ENCODE peak calls at places on chromosomes 11 and 22, in ten cellular contexts. L, U, C, F, B, A, J, E, X and S are unnamed samples.

GRCh38 chr11:134038897-134039470 is 29.9 kb upstream of the JAM3 start:
- DNase-seq in C (no peak), U (no peak), B (no peak), E (no peak), F (no peak), A (no peak), X (no peak), J (no peak), L (no peak), S (no peak)

GRCh38 chr11:69841170-69841858 is 22.1 kb upstream of the FGF3 start:
- DNase-seq in J (no peak), E (no peak), U (no peak), B (no peak), L (no peak), F (no peak), C (no peak), A (no peak), X (no peak), S (no peak)

GRCh38 chr11:74754507-74755255 is 6.0 kb downstream of the RNF169 start:
- DNase-seq in X (peak), E (no peak), B (no peak), J (peak), F (peak), U (peak), C (peak), L (peak), A (no peak), S (peak)

GRCh38 chr11:64643258-64643881 is 52.4 kb downstream of the SLC22A12 start:
- DNase-seq in C (no peak), U (no peak), X (no peak), E (no peak), J (no peak), F (no peak), B (no peak), A (peak), L (no peak), S (no peak)

GRCh38 chr11:95065336-95065735 is 1.4 kb upstream of the SRSF8 start:
- DNase-seq in J (no peak), L (no peak), U (no peak), F (no peak), C (no peak), A (no peak), X (no peak), B (no peak), E (no peak), S (no peak)

GRCh38 chr11:34358258-34358665 is 452 bp upstream of the ABTB2 start:
- DNase-seq in X (peak), F (peak), A (peak), B (no peak), C (no peak), L (no peak), E (peak), U (no peak), J (no peak), S (peak)

GRCh38 chr11:3867209-3868071 is 12.0 kb downstream of the STIM1 start:
- DNase-seq in C (peak), A (no peak), U (no peak), F (no peak), L (peak), B (no peak), J (no peak), E (no peak), X (no peak), S (peak)

GRCh38 chr11:117688255-117688797 is 108.7 kb downstream of the DSCAML1 start:
- DNase-seq in E (no peak), X (no peak), B (no peak), C (no peak), L (no peak), J (no peak), U (no peak), F (no peak), A (no peak), S (no peak)

GRCh38 chr11:59097113-59097708 is 9.8 kb upstream of the FAM111B start:
- DNase-seq in E (peak), U (no peak), J (no peak), F (no peak), X (peak), A (no peak), C (peak), L (peak), B (peak), S (no peak)

GRCh38 chr11:120929664-120930154 is 94.2 kb upstream of the TBCEL start:
- DNase-seq in F (peak), X (peak), A (no peak), E (peak), B (no peak), L (no peak), C (peak), J (no peak), U (no peak), S (no peak)

GRCh38 chr11:85831050-85831449 is 20.1 kb upstream of the SYTL2 start:
- DNase-seq in F (no peak), L (no peak), X (peak), B (no peak), C (no peak), A (no peak), U (no peak), J (no peak), E (no peak), S (no peak)

GRCh38 chr11:16613401-16614381 is 124.8 kb upstream of the C11orf58 start:
- DNase-seq in E (peak), F (peak), X (peak), L (peak), A (peak), C (peak), U (no peak), B (peak), J (no peak), S (peak)

GRCh38 chr22:27637604-27638003 is 164.0 kb downstream of the MN1 start:
- DNase-seq in U (no peak), E (no peak), B (no peak), C (no peak), A (no peak), L (peak), F (no peak), J (peak), X (peak), S (peak)

GRCh38 chr11:124644426-124645280 is 22.0 kb downstream of the TBRG1 start:
- DNase-seq in C (peak), F (peak), L (peak), A (peak), J (no peak), E (peak), B (no peak), X (peak), U (no peak), S (peak)

GRCh38 chr11:19558189-19558986 is 154.2 kb upstream of the NAV2 start:
- DNase-seq in J (no peak), E (no peak), L (no peak), U (no peak), B (peak), F (no peak), X (no peak), C (no peak), A (no peak), S (no peak)

GRCh38 chr11:9479899-9480298 is 19.1 kb downstream of the ZNF143 start:
- DNase-seq in C (no peak), B (no peak), X (no peak), J (no peak), E (no peak), A (no peak), U (no peak), F (no peak), L (no peak), S (no peak)

GRCh38 chr11:28621648-28622215 is 513.5 kb downstream of the METTL15 start:
- DNase-seq in J (no peak), L (peak), B (no peak), F (no peak), U (no peak), X (no peak), E (no peak), A (peak), C (no peak), S (no peak)

GRCh38 chr11:121318848-121319834 is 26.6 kb downstream of the SC5D start:
- DNase-seq in L (peak), U (no peak), F (no peak), B (no peak), A (peak), E (peak), X (peak), C (peak), J (peak), S (peak)

GRCh38 chr11:32890843-32891656 is 1.6 kb upstream of the QSER1 start:
- DNase-seq in C (no peak), L (no peak), F (no peak), U (no peak), J (no peak), A (no peak), E (no peak), B (no peak), X (peak), S (no peak)

GRCh38 chr11:116207781-116208180 is 565.0 kb downstream of the BUD13 start:
- DNase-seq in X (no peak), B (no peak), A (no peak), F (no peak), U (no peak), L (no peak), J (no peak), E (no peak), C (no peak), S (no peak)

GRCh38 chr11:119624102-119624615 is 104.8 kb downstream of the NECTIN1 start:
- DNase-seq in X (peak), C (no peak), L (no peak), F (peak), J (no peak), E (no peak), U (no peak), B (no peak), A (no peak), S (no peak)
- TF ChIP-seq CTCF in X (peak), C (peak), L (peak), F (peak), J (peak), E (peak), U (peak), B (peak), A (peak), S (peak)

GRCh38 chr22:24326266-24326665 is 55.6 kb downstream of the SPECC1L start:
- DNase-seq in A (no peak), U (no peak), C (no peak), E (no peak), L (no peak), X (no peak), F (no peak), B (no peak), J (no peak), S (no peak)

GRCh38 chr22:24325105-24325757 is 54.6 kb downstream of the SPECC1L start:
- DNase-seq in B (peak), L (peak), A (no peak), C (peak), J (peak), E (no peak), X (peak), F (peak), U (peak), S (peak)

GRCh38 chr22:24330636-24331035 is 60.0 kb downstream of the SPECC1L start:
- DNase-seq in C (no peak), B (no peak), E (no peak), U (no peak), A (no peak), F (no peak), J (no peak), L (peak), X (peak), S (no peak)

GRCh38 chr22:24329453-24329852 is 58.8 kb downstream of the SPECC1L start:
- DNase-seq in A (no peak), C (no peak), L (no peak), E (no peak), X (no peak), J (no peak), F (no peak), B (no peak), U (no peak), S (no peak)

DNA sequence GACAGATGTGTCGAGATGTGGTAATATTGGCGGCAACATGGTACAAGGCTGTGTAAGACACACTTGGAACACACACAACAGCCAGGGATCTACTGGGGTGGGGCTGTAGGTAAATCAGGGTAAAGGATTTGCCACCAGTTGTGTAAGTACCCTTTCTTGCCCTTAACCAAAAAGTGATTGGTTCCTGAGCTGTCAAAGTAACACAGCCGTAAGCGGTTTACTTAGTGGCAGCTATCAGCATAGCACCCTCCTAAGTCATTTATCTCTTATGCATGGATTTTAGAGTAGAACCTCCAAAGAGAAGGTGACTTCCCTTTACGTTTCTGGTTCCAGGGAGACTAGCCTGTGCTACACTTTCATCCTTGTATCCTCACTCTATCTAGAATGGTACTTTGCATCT is 57.2 kb downstream of the SPECC1L start:
- DNase-seq in C (peak), A (no peak), J (no peak), B (no peak), U (no peak), E (no peak), X (no peak), F (no peak), L (no peak), S (no peak)
- TF ChIP-seq CTCF in C (no peak), A (no peak), J (no peak), B (no peak), U (no peak), E (no peak), X (no peak), F (no peak), L (no peak), S (no peak)

GRCh38 chr11:12446863-12447262 is 69.5 kb downstream of the PARVA start:
- DNase-seq in F (no peak), E (no peak), L (no peak), U (no peak), A (no peak), C (no peak), B (no peak), J (no peak), X (no peak), S (no peak)
- TF ChIP-seq CTCF in F (no peak), E (no peak), L (no peak), U (no peak), A (no peak), C (no peak), B (no peak), J (no peak), X (no peak), S (no peak)

GRCh38 chr11:20592741-20593140 is 6.7 kb upstream of the SLC6A5 start:
- DNase-seq in E (no peak), L (no peak), F (no peak), C (no peak), A (no peak), B (no peak), X (no peak), J (no peak), U (no peak), S (no peak)
- TF ChIP-seq CTCF in E (no peak), L (no peak), F (no peak), C (no peak), A (no peak), B (no peak), X (no peak), J (no peak), U (no peak), S (peak)

GRCh38 chr11:96155627-96156378 is 187.2 kb downstream of the MAML2 start:
- DNase-seq in B (no peak), A (peak), C (peak), U (peak), X (peak), E (no peak), F (peak), J (peak), L (peak), S (peak)
- TF ChIP-seq CTCF in B (no peak), A (no peak), C (no peak), U (peak), X (no peak), E (no peak), F (peak), J (peak), L (peak), S (peak)

DNA sequence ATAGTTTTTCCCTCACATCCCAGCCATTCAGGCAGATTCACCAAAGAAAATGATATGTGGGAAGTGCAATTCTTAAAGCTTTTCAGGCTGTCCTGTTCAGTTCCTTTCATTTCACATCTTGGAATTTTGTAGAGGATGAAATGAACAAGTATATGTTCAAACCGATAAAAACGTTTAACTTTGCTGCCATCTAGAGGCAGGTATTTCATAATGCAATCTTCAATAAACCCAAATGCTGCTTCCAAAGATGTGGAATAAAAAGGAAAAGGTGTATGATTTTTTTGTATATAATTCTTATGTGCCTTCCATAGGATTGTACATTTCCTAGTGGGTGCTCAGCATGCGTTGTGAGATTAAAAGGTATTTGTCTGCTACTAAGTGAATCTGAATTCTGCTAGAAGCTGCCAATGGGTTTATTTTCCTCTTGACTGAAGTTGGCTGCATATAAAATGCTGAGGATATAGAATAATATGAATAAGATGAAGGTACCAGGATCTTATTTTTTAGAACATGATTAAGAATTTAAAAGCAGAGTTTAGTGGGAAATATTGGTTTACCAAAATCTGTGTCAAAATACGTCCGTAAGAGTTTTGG is 199.3 kb downstream of the PGR start:
- DNase-seq in J (no peak), U (no peak), X (peak), B (no peak), A (no peak), L (peak), F (peak), E (no peak), C (peak), S (peak)
- TF ChIP-seq CTCF in J (peak), U (peak), X (peak), B (peak), A (peak), L (no peak), F (peak), E (peak), C (peak), S (peak)